ENCODE peak calls at places on chromosomes 4 and X, in ten cellular contexts. X is cardiac muscle cell; V is CD8-positive, alpha-beta T cell; B is tibial artery; N is CD4-positive, alpha-beta memory T cell; G is psoas muscle; A is heart left ventricle; M is right lobe of liver; O is mesendoderm; T is NT2/D1. H is an unnamed sample.
A peak's percentile ranks its signal among the peaks of the same experiment; 100 is the strongest.

GRCh38 chrX:21985332-21985777 is 44.8 kb downstream of the SMS start:
- DNase-seq in X (peak; percentile 79), V (peak; percentile 54), B (peak; percentile 51), N (peak; percentile 70), G (peak; percentile 33), A (peak; percentile 45), M (peak; percentile 48), O (peak; percentile 75), T (peak; percentile 68), H (peak; percentile 85)

GRCh38 chrX:102659790-102660757 is 8.8 kb downstream of the GPRASP1 start:
- DNase-seq in X (peak; percentile 76), V (peak; percentile 83), B (peak; percentile 80), N (peak; percentile 73), G (peak; percentile 85), A (peak; percentile 90), M (peak; percentile 91), O (peak; percentile 78), T (peak; percentile 67), H (peak; percentile 87)

GRCh38 chr4:100894339-100894870 is 376.6 kb upstream of the EMCN start:
- DNase-seq in X (no peak), V (no peak), B (no peak), N (no peak), G (no peak), A (no peak), M (no peak), O (no peak), T (no peak), H (no peak)

GRCh38 chr4:67037489-67037888 is 507.8 kb downstream of the CENPC start:
- DNase-seq in X (peak; percentile 8), V (no peak), B (no peak), N (no peak), G (no peak), A (no peak), M (no peak), O (no peak), T (no peak), H (no peak)

GRCh38 chr4:96736352-96736889 is 896.5 kb downstream of the PDHA2 start:
- DNase-seq in X (peak; percentile 73), V (no peak), B (no peak), N (no peak), G (no peak), A (no peak), M (no peak), O (peak; percentile 97), T (peak; percentile 59), H (no peak)

GRCh38 chrX:47574609-47575325 is 7.5 kb upstream of the TIMP1 start:
- DNase-seq in X (no peak), V (no peak), B (no peak), N (no peak), G (no peak), A (no peak), M (no peak), O (peak; percentile 64), T (no peak), H (no peak)

GRCh38 chrX:148268646-148269045 is 231.8 kb upstream of the AFF2 start:
- DNase-seq in X (no peak), V (no peak), B (no peak), N (no peak), G (no peak), A (no peak), M (no peak), O (no peak), T (no peak), H (no peak)

GRCh38 chrX:47384502-47384901 is 14.1 kb downstream of the ZNF157 start:
- DNase-seq in X (peak; percentile 70), V (peak; percentile 64), B (peak; percentile 45), N (peak; percentile 77), G (no peak), A (peak; percentile 55), M (peak; percentile 60), O (peak; percentile 60), T (peak; percentile 62), H (peak; percentile 60)

GRCh38 chr4:151407466-151408379 is 1.3 kb upstream of the FHIP1A start:
- DNase-seq in X (no peak), V (no peak), B (peak; percentile 26), N (peak; percentile 15), G (peak; percentile 24), A (peak; percentile 36), M (no peak), O (peak; percentile 49), T (no peak), H (no peak)

GRCh38 chrX:107716816-107717700 is 58.5 kb downstream of the TSC22D3 start:
- DNase-seq in X (peak; percentile 90), V (peak; percentile 91), B (peak; percentile 90), N (peak; percentile 95), G (peak; percentile 85), A (peak; percentile 90), M (peak; percentile 90), O (peak; percentile 86), T (no peak), H (peak; percentile 93)

GRCh38 chrX:41421071-41421729 is 25.9 kb upstream of the NYX start:
- DNase-seq in X (no peak), V (no peak), B (no peak), N (no peak), G (no peak), A (no peak), M (no peak), O (no peak), T (no peak), H (no peak)

GRCh38 chrX:39773923-39774803 is 323.6 kb downstream of the BCOR start:
- DNase-seq in X (peak; percentile 79), V (peak; percentile 56), B (no peak), N (peak; percentile 41), G (no peak), A (no peak), M (no peak), O (no peak), T (no peak), H (peak; percentile 63)

GRCh38 chr4:25299476-25300203 is 12.9 kb upstream of the ZCCHC4 start:
- DNase-seq in X (no peak), V (no peak), B (no peak), N (no peak), G (no peak), A (no peak), M (no peak), O (peak; percentile 61), T (no peak), H (no peak)

GRCh38 chr4:153937289-153937688 is 148.4 kb upstream of the SFRP2 start:
- DNase-seq in X (no peak), V (no peak), B (no peak), N (no peak), G (no peak), A (no peak), M (no peak), O (no peak), T (no peak), H (no peak)

GRCh38 chr4:73421708-73422457 is 14.1 kb upstream of the AFP start:
- DNase-seq in X (no peak), V (no peak), B (no peak), N (no peak), G (no peak), A (no peak), M (no peak), O (no peak), T (no peak), H (no peak)

GRCh38 chrX:66164470-66164869 is 423 bp downstream of the HEPH start:
- DNase-seq in X (no peak), V (no peak), B (no peak), N (no peak), G (no peak), A (no peak), M (no peak), O (peak; percentile 13), T (no peak), H (no peak)

GRCh38 chrX:66163849-66164401 is at the start of gene HEPH:
- DNase-seq in X (peak; percentile 64), V (no peak), B (no peak), N (no peak), G (no peak), A (no peak), M (no peak), O (peak; percentile 91), T (peak; percentile 35), H (no peak)

GRCh38 chrX:66166671-66167070 is 2.6 kb downstream of the HEPH start:
- DNase-seq in X (no peak), V (no peak), B (no peak), N (no peak), G (no peak), A (no peak), M (no peak), O (no peak), T (no peak), H (no peak)

GRCh38 chrX:66163447-66163846 is 600 bp upstream of the HEPH start:
- DNase-seq in X (no peak), V (no peak), B (no peak), N (no peak), G (no peak), A (no peak), M (no peak), O (no peak), T (no peak), H (no peak)

GRCh38 chrX:66164931-66165330 is 884 bp downstream of the HEPH start:
- DNase-seq in X (no peak), V (no peak), B (no peak), N (no peak), G (no peak), A (no peak), M (no peak), O (no peak), T (no peak), H (no peak)
- H3K4me3 ChIP-seq in X (peak overlapping the region; percentile 57), V (no peak overlapping the region), B (peak overlapping the region; percentile 52), N (no peak overlapping the region), G (no peak overlapping the region), A (peak overlapping the region; percentile 56), M (no peak overlapping the region), O (no peak overlapping the region), T (peak overlapping the region; percentile 59), H (no peak overlapping the region)

DNA sequence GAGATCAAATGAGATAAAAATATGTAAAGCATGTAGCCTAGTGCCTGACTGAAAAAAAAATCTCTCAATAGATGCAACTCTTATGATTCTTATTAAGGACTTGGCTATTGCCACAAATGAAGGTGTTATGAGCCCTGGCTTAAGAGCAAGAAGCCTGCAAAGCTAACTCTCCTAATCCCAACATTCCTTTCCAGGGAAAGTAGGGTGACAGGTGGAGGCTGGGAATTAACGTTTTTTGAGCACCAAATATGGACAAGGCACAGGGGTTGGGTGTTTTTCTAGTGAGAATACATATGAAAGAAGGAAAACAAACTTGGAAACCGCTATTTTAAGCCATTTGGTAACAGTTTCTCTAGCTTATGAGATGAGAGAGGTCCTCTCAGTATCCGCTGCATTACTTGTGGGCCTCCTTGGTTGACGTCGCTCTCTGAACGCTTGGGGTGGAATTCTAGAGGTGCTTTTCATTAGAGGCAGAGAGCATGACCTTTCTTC is 2.4 kb downstream of the RHOH start:
- DNase-seq in X (no peak), V (peak; percentile 55), B (no peak), N (peak; percentile 47), G (no peak), A (no peak), M (no peak), O (no peak), T (no peak), H (no peak)
- H3K4me1 ChIP-seq in X (peaks cover 6% of the 10 kb centered on the region), V (peaks cover 18% of the 10 kb centered on the region), B (no peaks in the 10 kb centered on the region), N (peaks cover 44% of the 10 kb centered on the region), G (no peaks in the 10 kb centered on the region), A (no peaks in the 10 kb centered on the region), M (no peaks in the 10 kb centered on the region), O (peaks cover 10% of the 10 kb centered on the region), T (peaks cover 5% of the 10 kb centered on the region), H (peaks cover 66% of the 10 kb centered on the region)

GRCh38 chr4:55399581-55399980 is 3.8 kb downstream of the TMEM165 start:
- DNase-seq in X (no peak), V (no peak), B (no peak), N (no peak), G (no peak), A (no peak), M (no peak), O (no peak), T (no peak), H (no peak)
- H3K4me3 ChIP-seq in X (no peak overlapping the region), V (no peak overlapping the region), B (no peak overlapping the region), N (no peak overlapping the region), G (peak overlapping the region; percentile 92), A (peak overlapping the region; percentile 95), M (no peak overlapping the region), O (no peak overlapping the region), T (no peak overlapping the region), H (peak overlapping the region; percentile 95)

GRCh38 chr4:57103051-57103450 is 7.1 kb downstream of the IGFBP7 start:
- DNase-seq in X (peak; percentile 62), V (no peak), B (no peak), N (no peak), G (no peak), A (peak; percentile 73), M (no peak), O (no peak), T (no peak), H (no peak)
- H3K4me1 ChIP-seq in X (peaks cover 34% of the 10 kb centered on the region), V (no peaks in the 10 kb centered on the region), B (peaks cover 50% of the 10 kb centered on the region), N (no peaks in the 10 kb centered on the region), G (peaks cover 4% of the 10 kb centered on the region), A (peaks cover 60% of the 10 kb centered on the region), M (no peaks in the 10 kb centered on the region), O (no peaks in the 10 kb centered on the region), T (peaks cover 8% of the 10 kb centered on the region), H (no peaks in the 10 kb centered on the region)

H was measured in CD4-positive, CD25-positive, alpha-beta regulatory T cell.